ENCODE peak calls at places on chromosomes 16 and 17, in ten cellular contexts. One of them, this sample, is unnamed. For H3K27me3, the result is how much of the 10 kb centered on the place peaks cover.

GRCh38 chr17:58081641-58082340 is 1.4 kb upstream of the DYNLL2 start:
- DNase-seq in PC-9: no peak
- DNase-seq in fibroblast of lung: no peak
- DNase-seq in bronchial epithelial cell: no peak
- DNase-seq in lower lobe of right lung: no peak
- DNase-seq in esophagus squamous epithelium: no peak
- DNase-seq in tibial artery: no peak
- DNase-seq in tibial nerve: no peak
- DNase-seq in heart right ventricle: no peak
- DNase-seq in CD8-positive, alpha-beta memory T cell: no peak
- DNase-seq in this sample: peak

GRCh38 chr17:61279476-61280145 is 120.0 kb upstream of the TBX2 start:
- DNase-seq in PC-9: no peak
- DNase-seq in lower lobe of right lung: no peak
- DNase-seq in esophagus squamous epithelium: no peak
- DNase-seq in tibial nerve: no peak
- DNase-seq in CD8-positive, alpha-beta memory T cell: no peak
- DNase-seq in fibroblast of lung: peak
- DNase-seq in heart right ventricle: no peak
- DNase-seq in bronchial epithelial cell: no peak
- DNase-seq in tibial artery: no peak
- DNase-seq in this sample: no peak

GRCh38 chr17:48724241-48725004 is 1.4 kb downstream of the PRAC2 start:
- DNase-seq in PC-9: peak
- DNase-seq in heart right ventricle: peak
- DNase-seq in CD8-positive, alpha-beta memory T cell: peak
- DNase-seq in fibroblast of lung: peak
- DNase-seq in tibial artery: peak
- DNase-seq in bronchial epithelial cell: peak
- DNase-seq in esophagus squamous epithelium: no peak
- DNase-seq in lower lobe of right lung: peak
- DNase-seq in tibial nerve: peak
- DNase-seq in this sample: peak

GRCh38 chr17:30095507-30096244 is 20.9 kb upstream of the NSRP1 start:
- DNase-seq in CD8-positive, alpha-beta memory T cell: no peak
- DNase-seq in bronchial epithelial cell: peak
- DNase-seq in tibial artery: no peak
- DNase-seq in tibial nerve: peak
- DNase-seq in lower lobe of right lung: no peak
- DNase-seq in esophagus squamous epithelium: no peak
- DNase-seq in fibroblast of lung: peak
- DNase-seq in heart right ventricle: no peak
- DNase-seq in PC-9: peak
- DNase-seq in this sample: peak

GRCh38 chr17:62581769-62582168 is 45.7 kb upstream of the MRC2 start:
- DNase-seq in tibial artery: no peak
- DNase-seq in esophagus squamous epithelium: no peak
- DNase-seq in lower lobe of right lung: no peak
- DNase-seq in tibial nerve: no peak
- DNase-seq in heart right ventricle: no peak
- DNase-seq in bronchial epithelial cell: no peak
- DNase-seq in fibroblast of lung: no peak
- DNase-seq in CD8-positive, alpha-beta memory T cell: no peak
- DNase-seq in PC-9: no peak
- DNase-seq in this sample: no peak

GRCh38 chr17:44108440-44109311 is 14.8 kb downstream of the HDAC5 start:
- DNase-seq in PC-9: peak
- DNase-seq in lower lobe of right lung: peak
- DNase-seq in bronchial epithelial cell: no peak
- DNase-seq in fibroblast of lung: peak
- DNase-seq in CD8-positive, alpha-beta memory T cell: no peak
- DNase-seq in tibial nerve: peak
- DNase-seq in heart right ventricle: peak
- DNase-seq in tibial artery: peak
- DNase-seq in esophagus squamous epithelium: no peak
- DNase-seq in this sample: no peak

GRCh38 chr17:75250009-75250471 is 11.4 kb downstream of the GGA3 start:
- DNase-seq in tibial artery: no peak
- DNase-seq in CD8-positive, alpha-beta memory T cell: peak
- DNase-seq in tibial nerve: no peak
- DNase-seq in lower lobe of right lung: no peak
- DNase-seq in esophagus squamous epithelium: no peak
- DNase-seq in PC-9: no peak
- DNase-seq in heart right ventricle: no peak
- DNase-seq in fibroblast of lung: no peak
- DNase-seq in bronchial epithelial cell: peak
- DNase-seq in this sample: no peak

GRCh38 chr17:37399404-37399803 is 7.2 kb downstream of the ACACA start:
- DNase-seq in tibial nerve: no peak
- DNase-seq in lower lobe of right lung: no peak
- DNase-seq in CD8-positive, alpha-beta memory T cell: no peak
- DNase-seq in tibial artery: no peak
- DNase-seq in PC-9: peak
- DNase-seq in bronchial epithelial cell: peak
- DNase-seq in esophagus squamous epithelium: no peak
- DNase-seq in fibroblast of lung: no peak
- DNase-seq in heart right ventricle: no peak
- DNase-seq in this sample: no peak

GRCh38 chr16:57629516-57630401 is 1.3 kb downstream of the ADGRG1 start:
- DNase-seq in heart right ventricle: peak
- DNase-seq in tibial artery: no peak
- DNase-seq in tibial nerve: no peak
- DNase-seq in fibroblast of lung: no peak
- DNase-seq in bronchial epithelial cell: no peak
- DNase-seq in CD8-positive, alpha-beta memory T cell: no peak
- DNase-seq in esophagus squamous epithelium: no peak
- DNase-seq in lower lobe of right lung: no peak
- DNase-seq in PC-9: no peak
- DNase-seq in this sample: no peak

GRCh38 chr16:67547423-67548264 is 14.7 kb upstream of the CTCF start:
- DNase-seq in PC-9: no peak
- DNase-seq in CD8-positive, alpha-beta memory T cell: no peak
- DNase-seq in fibroblast of lung: no peak
- DNase-seq in heart right ventricle: no peak
- DNase-seq in bronchial epithelial cell: no peak
- DNase-seq in esophagus squamous epithelium: no peak
- DNase-seq in lower lobe of right lung: peak
- DNase-seq in tibial artery: no peak
- DNase-seq in tibial nerve: no peak
- DNase-seq in this sample: no peak

GRCh38 chr16:30434852-30435251 is 5.0 kb upstream of the DCTPP1 start:
- DNase-seq in lower lobe of right lung: no peak
- DNase-seq in PC-9: no peak
- DNase-seq in CD8-positive, alpha-beta memory T cell: no peak
- DNase-seq in fibroblast of lung: no peak
- DNase-seq in heart right ventricle: no peak
- DNase-seq in tibial nerve: no peak
- DNase-seq in esophagus squamous epithelium: no peak
- DNase-seq in bronchial epithelial cell: peak
- DNase-seq in tibial artery: no peak
- DNase-seq in this sample: no peak

GRCh38 chr17:43042025-43042424 is 17.0 kb downstream of the RND2 start:
- DNase-seq in PC-9: no peak
- DNase-seq in CD8-positive, alpha-beta memory T cell: no peak
- DNase-seq in lower lobe of right lung: no peak
- DNase-seq in tibial nerve: no peak
- DNase-seq in heart right ventricle: no peak
- DNase-seq in tibial artery: no peak
- DNase-seq in fibroblast of lung: no peak
- DNase-seq in esophagus squamous epithelium: no peak
- DNase-seq in bronchial epithelial cell: no peak
- DNase-seq in this sample: no peak

GRCh38 chr16:85166699-85167588 is 54.7 kb upstream of the CIBAR2 start:
- DNase-seq in heart right ventricle: no peak
- DNase-seq in tibial nerve: no peak
- DNase-seq in esophagus squamous epithelium: no peak
- DNase-seq in PC-9: peak
- DNase-seq in lower lobe of right lung: peak
- DNase-seq in bronchial epithelial cell: peak
- DNase-seq in CD8-positive, alpha-beta memory T cell: no peak
- DNase-seq in fibroblast of lung: no peak
- DNase-seq in tibial artery: no peak
- DNase-seq in this sample: no peak

GRCh38 chr17:2990396-2990795 is 73.0 kb downstream of the OR1D5 start:
- DNase-seq in tibial artery: no peak
- DNase-seq in lower lobe of right lung: no peak
- DNase-seq in esophagus squamous epithelium: no peak
- DNase-seq in bronchial epithelial cell: no peak
- DNase-seq in heart right ventricle: no peak
- DNase-seq in PC-9: no peak
- DNase-seq in fibroblast of lung: no peak
- DNase-seq in tibial nerve: no peak
- DNase-seq in CD8-positive, alpha-beta memory T cell: no peak
- DNase-seq in this sample: no peak

GRCh38 chr17:63222655-63223054 is 223.5 kb downstream of the CYB561 start:
- DNase-seq in lower lobe of right lung: no peak
- DNase-seq in bronchial epithelial cell: peak
- DNase-seq in PC-9: no peak
- DNase-seq in heart right ventricle: no peak
- DNase-seq in tibial artery: no peak
- DNase-seq in tibial nerve: no peak
- DNase-seq in CD8-positive, alpha-beta memory T cell: no peak
- DNase-seq in esophagus squamous epithelium: no peak
- DNase-seq in fibroblast of lung: peak
- DNase-seq in this sample: no peak

DNA sequence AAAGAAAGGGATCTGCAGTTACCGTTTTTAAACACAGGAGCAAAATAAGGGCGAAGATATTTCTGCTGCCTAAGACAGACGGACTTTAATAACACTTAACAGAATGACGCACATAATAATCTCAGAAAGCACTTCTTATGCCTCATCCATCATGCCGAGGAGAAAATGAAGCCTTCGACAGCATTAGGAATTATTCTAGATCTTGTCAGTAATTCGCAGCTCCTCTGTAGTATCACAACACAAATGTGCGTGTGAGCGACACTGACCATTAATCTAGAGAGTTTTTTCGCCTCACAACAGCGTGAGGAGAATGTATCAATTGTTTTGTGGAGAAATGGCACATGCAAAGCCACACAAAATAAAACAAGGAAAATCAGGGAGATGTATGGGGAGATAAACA is 410.2 kb upstream of the PSMD7 start:
- DNase-seq in tibial nerve: no peak
- DNase-seq in tibial artery: no peak
- DNase-seq in PC-9: no peak
- DNase-seq in heart right ventricle: no peak
- DNase-seq in CD8-positive, alpha-beta memory T cell: no peak
- DNase-seq in bronchial epithelial cell: no peak
- DNase-seq in fibroblast of lung: no peak
- DNase-seq in lower lobe of right lung: no peak
- DNase-seq in esophagus squamous epithelium: no peak
- DNase-seq in this sample: no peak
- H3K27me3 ChIP-seq in tibial nerve: half or more
- H3K27me3 ChIP-seq in tibial artery: under half
- H3K27me3 ChIP-seq in PC-9: half or more
- H3K27me3 ChIP-seq in heart right ventricle: under half
- H3K27me3 ChIP-seq in CD8-positive, alpha-beta memory T cell: under half
- H3K27me3 ChIP-seq in bronchial epithelial cell: under half
- H3K27me3 ChIP-seq in fibroblast of lung: under half
- H3K27me3 ChIP-seq in lower lobe of right lung: under half
- H3K27me3 ChIP-seq in esophagus squamous epithelium: under half
- H3K27me3 ChIP-seq in this sample: under half

DNA sequence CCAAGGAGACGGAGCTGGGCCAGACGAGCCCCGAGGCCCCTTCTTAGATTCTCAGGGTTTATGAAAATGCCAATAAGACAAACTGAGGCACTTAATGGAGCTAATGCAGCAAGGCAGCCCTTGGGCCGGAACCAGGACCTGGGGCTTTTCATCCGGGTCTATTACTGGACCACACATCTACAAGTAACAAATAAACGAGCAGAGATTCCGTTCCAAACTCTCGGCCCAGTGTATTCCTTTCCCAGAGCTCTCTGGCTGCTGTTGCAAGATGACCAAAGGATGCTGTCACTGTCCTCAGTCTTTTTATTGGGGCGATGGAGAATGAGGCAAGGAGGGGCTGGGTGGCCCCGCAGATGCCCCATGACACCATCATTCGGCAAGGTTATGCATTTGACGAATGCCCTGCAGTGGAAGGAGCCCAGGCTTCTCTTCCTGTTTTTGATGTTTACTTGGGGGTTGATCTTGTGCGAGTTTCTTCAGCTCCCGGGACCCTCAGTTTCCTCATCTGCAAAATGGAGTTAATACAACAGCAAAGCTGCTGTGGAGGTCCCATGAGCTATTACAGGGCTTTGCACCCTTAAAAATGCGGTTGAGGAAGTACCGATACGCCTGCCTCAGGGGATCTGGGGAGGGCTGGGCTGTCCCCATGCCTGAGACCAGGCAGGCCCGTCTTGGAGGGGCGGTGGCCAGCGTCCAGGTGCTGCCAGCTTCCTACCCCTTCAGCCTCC is 1.1 kb upstream of the NTN1 start:
- DNase-seq in tibial artery: peak
- DNase-seq in fibroblast of lung: no peak
- DNase-seq in bronchial epithelial cell: no peak
- DNase-seq in tibial nerve: no peak
- DNase-seq in CD8-positive, alpha-beta memory T cell: no peak
- DNase-seq in heart right ventricle: no peak
- DNase-seq in esophagus squamous epithelium: no peak
- DNase-seq in PC-9: no peak
- DNase-seq in lower lobe of right lung: no peak
- DNase-seq in this sample: no peak
- H3K4me3 ChIP-seq in tibial artery: peak
- H3K4me3 ChIP-seq in fibroblast of lung: no peak
- H3K4me3 ChIP-seq in bronchial epithelial cell: no peak
- H3K4me3 ChIP-seq in tibial nerve: peak
- H3K4me3 ChIP-seq in CD8-positive, alpha-beta memory T cell: peak
- H3K4me3 ChIP-seq in heart right ventricle: peak
- H3K4me3 ChIP-seq in esophagus squamous epithelium: peak
- H3K4me3 ChIP-seq in PC-9: no peak
- H3K4me3 ChIP-seq in lower lobe of right lung: peak
- H3K4me3 ChIP-seq in this sample: peak

DNA sequence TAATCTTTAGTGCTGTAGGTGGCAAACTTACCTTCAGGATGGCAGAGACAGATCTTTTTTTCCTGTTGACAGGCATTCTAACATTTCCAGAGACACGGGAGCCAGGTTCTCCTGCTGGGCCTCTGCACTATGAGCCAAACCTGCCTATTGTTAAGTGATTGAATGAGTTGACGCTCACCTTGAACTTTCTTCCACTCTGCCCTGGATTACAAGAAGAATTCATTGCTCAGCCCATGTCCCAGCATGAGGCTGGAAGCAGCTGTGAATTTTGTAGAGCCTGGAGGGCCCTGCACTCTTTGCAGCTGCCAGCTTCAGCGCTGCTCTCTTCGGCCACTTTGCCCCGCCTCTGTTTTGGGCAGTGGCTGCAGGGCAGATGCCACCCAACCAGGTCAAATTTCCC is 9.4 kb upstream of the SLC7A5 start:
- DNase-seq in tibial nerve: no peak
- DNase-seq in fibroblast of lung: no peak
- DNase-seq in CD8-positive, alpha-beta memory T cell: no peak
- DNase-seq in PC-9: no peak
- DNase-seq in heart right ventricle: no peak
- DNase-seq in esophagus squamous epithelium: no peak
- DNase-seq in bronchial epithelial cell: no peak
- DNase-seq in tibial artery: no peak
- DNase-seq in lower lobe of right lung: no peak
- DNase-seq in this sample: no peak
- H3K27me3 ChIP-seq in tibial nerve: half or more
- H3K27me3 ChIP-seq in fibroblast of lung: under half
- H3K27me3 ChIP-seq in CD8-positive, alpha-beta memory T cell: under half
- H3K27me3 ChIP-seq in PC-9: under half
- H3K27me3 ChIP-seq in heart right ventricle: under half
- H3K27me3 ChIP-seq in esophagus squamous epithelium: under half
- H3K27me3 ChIP-seq in bronchial epithelial cell: under half
- H3K27me3 ChIP-seq in tibial artery: half or more
- H3K27me3 ChIP-seq in lower lobe of right lung: under half
- H3K27me3 ChIP-seq in this sample: under half

GRCh38 chr16:8594149-8594666 is 3.9 kb upstream of the TMEM114 start:
- DNase-seq in tibial nerve: no peak
- DNase-seq in lower lobe of right lung: no peak
- DNase-seq in PC-9: no peak
- DNase-seq in fibroblast of lung: no peak
- DNase-seq in heart right ventricle: no peak
- DNase-seq in esophagus squamous epithelium: no peak
- DNase-seq in tibial artery: no peak
- DNase-seq in bronchial epithelial cell: peak
- DNase-seq in CD8-positive, alpha-beta memory T cell: no peak
- DNase-seq in this sample: no peak
- H3K4me3 ChIP-seq in tibial nerve: no peak
- H3K4me3 ChIP-seq in lower lobe of right lung: no peak
- H3K4me3 ChIP-seq in PC-9: no peak
- H3K4me3 ChIP-seq in fibroblast of lung: no peak
- H3K4me3 ChIP-seq in heart right ventricle: no peak
- H3K4me3 ChIP-seq in esophagus squamous epithelium: no peak
- H3K4me3 ChIP-seq in tibial artery: no peak
- H3K4me3 ChIP-seq in bronchial epithelial cell: no peak
- H3K4me3 ChIP-seq in CD8-positive, alpha-beta memory T cell: no peak
- H3K4me3 ChIP-seq in this sample: no peak